ENCODE peak calls at places on chromosomes 2 and 18, in six cellular contexts. G is cardiac fibroblast, H is cardiac muscle cell, U is foreskin fibroblast, Q is fibroblast of lung, I is pancreas. K is an unnamed sample.

GRCh38 chr2:9279426-9279825 is 72.8 kb downstream of the ASAP2 start:
- DNase-seq in Q (no peak), I (no peak), H (no peak), U (no peak), G (no peak), K (no peak)

GRCh38 chr18:10164241-10165160 is 250.7 kb downstream of the VAPA start:
- DNase-seq in I (no peak), Q (no peak), H (peak), G (no peak), U (no peak), K (no peak)

GRCh38 chr18:75280427-75281280 is 70.1 kb downstream of the TSHZ1 start:
- DNase-seq in Q (no peak), U (peak), I (no peak), H (no peak), G (peak), K (no peak)

GRCh38 chr18:9872823-9873222 is 12.9 kb upstream of the TXNDC2 start:
- DNase-seq in Q (no peak), U (no peak), I (no peak), H (no peak), G (no peak), K (no peak)

GRCh38 chr2:231364961-231365810 is 30.3 kb upstream of the B3GNT7 start:
- DNase-seq in Q (peak), H (peak), U (peak), I (peak), G (peak), K (peak)

GRCh38 chr2:223944166-223944703 is 900 bp downstream of the WDFY1 start:
- DNase-seq in H (no peak), U (peak), Q (peak), G (peak), I (peak), K (no peak)

GRCh38 chr18:51028201-51028805 is 1.7 kb upstream of the SMAD4 start:
- DNase-seq in U (peak), H (peak), I (no peak), Q (peak), G (peak), K (no peak)

GRCh38 chr2:156319811-156320490 is 12.6 kb downstream of the NR4A2 start:
- DNase-seq in G (peak), I (peak), U (peak), H (peak), Q (no peak), K (peak)

GRCh38 chr2:111168528-111168929 is 47.8 kb downstream of the BCL2L11 start:
- DNase-seq in H (peak), I (no peak), U (peak), G (peak), Q (peak), K (peak)

GRCh38 chr2:99404039-99404799 is 67.0 kb downstream of the EIF5B start:
- DNase-seq in H (no peak), Q (no peak), G (no peak), U (no peak), I (no peak), K (no peak)

GRCh38 chr2:127089466-127090235 is 17.3 kb downstream of the BIN1 start:
- DNase-seq in G (no peak), H (no peak), I (no peak), U (no peak), Q (no peak), K (no peak)

GRCh38 chr2:96534701-96535181 is 1.8 kb upstream of the ARID5A start:
- DNase-seq in Q (no peak), G (no peak), I (no peak), H (no peak), U (no peak), K (no peak)

GRCh38 chr2:96535331-96535730 is 1.2 kb upstream of the ARID5A start:
- DNase-seq in G (no peak), U (no peak), Q (no peak), H (no peak), I (no peak), K (no peak)

GRCh38 chr2:96537734-96538486 is 1.4 kb downstream of the ARID5A start:
- DNase-seq in I (no peak), G (no peak), H (no peak), U (no peak), Q (no peak), K (no peak)

GRCh38 chr2:96537066-96537733 is 648 bp downstream of the ARID5A start:
- DNase-seq in U (peak), G (peak), H (peak), Q (peak), I (peak), K (peak)

GRCh38 chr2:96536445-96537065 is at the start of gene ARID5A:
- DNase-seq in Q (peak), I (peak), U (peak), H (peak), G (peak), K (peak)
- TF ChIP-seq CTCF in Q (peak), I (peak), U (peak), H (no peak), G (peak), K (peak)

GRCh38 chr2:11131166-11131920 is 23.9 kb upstream of the SLC66A3 start:
- DNase-seq in G (no peak), Q (no peak), H (no peak), U (no peak), I (no peak), K (no peak)

GRCh38 chr2:11132036-11132671 is 23.1 kb upstream of the SLC66A3 start:
- DNase-seq in H (no peak), I (no peak), U (no peak), G (no peak), Q (no peak), K (no peak)

GRCh38 chr2:11134349-11134748 is 20.9 kb upstream of the SLC66A3 start:
- DNase-seq in H (no peak), Q (no peak), U (no peak), I (no peak), G (no peak), K (no peak)

GRCh38 chr2:11133238-11133935 is 21.9 kb upstream of the SLC66A3 start:
- DNase-seq in H (peak), G (no peak), Q (no peak), I (peak), U (no peak), K (no peak)

DNA sequence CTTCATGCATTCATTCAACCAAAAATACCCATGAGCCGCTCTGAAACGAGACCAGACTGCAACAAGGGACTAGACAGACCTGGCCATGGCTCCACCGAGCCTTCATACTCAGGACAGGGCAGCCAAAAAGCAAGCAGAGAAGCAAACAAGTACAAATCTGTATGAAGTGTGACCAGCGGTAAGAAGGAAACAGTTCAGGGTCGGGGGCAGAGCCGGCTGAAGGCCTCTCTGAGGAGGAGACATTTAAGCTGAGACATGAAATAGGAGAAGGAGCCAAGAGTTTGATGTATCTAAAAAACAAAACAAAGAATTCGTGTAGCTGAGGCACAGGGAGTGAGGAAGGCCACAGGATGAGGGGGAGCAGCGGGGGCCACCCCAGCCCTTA is 21.3 kb upstream of the SLC66A3 start:
- DNase-seq in H (no peak), I (no peak), G (no peak), Q (no peak), U (no peak), K (no peak)
- H3K4me3 ChIP-seq in H (no peak), I (no peak), G (no peak), Q (no peak), U (no peak), K (no peak)

DNA sequence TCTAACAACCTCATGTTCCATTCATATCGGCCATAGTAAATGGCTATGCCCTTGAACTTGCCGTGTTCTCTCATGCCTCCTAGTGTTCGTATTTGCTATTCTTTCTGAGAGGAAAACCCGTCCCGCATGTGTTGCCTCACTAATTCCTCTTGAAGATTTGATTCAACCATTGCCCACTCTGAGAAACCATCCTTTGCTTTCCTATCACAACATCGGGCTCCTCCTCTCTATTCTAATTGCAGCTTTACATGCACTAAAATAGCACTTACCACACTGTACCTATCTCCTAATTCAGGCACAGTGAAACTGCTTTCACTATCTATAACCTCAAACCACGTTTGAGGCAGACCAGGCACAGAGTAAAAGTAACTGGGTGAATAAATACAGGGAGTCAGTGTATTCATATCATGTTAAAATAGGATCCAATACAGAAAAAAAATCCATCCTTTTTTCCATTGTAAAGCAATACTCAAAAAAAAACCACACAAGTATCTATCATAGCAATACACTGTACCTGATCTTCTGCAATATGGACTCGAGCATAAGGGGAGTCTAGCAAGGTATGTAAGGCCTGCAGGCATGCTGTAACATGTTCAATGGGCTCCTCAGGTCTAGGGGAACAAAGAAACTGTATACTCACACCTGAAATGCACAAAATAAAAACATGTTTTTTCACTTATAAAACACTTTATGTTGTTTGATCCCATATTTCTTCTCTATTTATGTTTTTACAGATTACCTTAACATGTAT is 39.0 kb upstream of the STRN start:
- DNase-seq in G (peak), I (no peak), H (peak), U (peak), Q (peak), K (peak)
- TF ChIP-seq CTCF in G (peak), I (no peak), H (peak), U (peak), Q (peak), K (peak)

GRCh38 chr2:238638100-238638981 is 209.5 kb upstream of the TWIST2 start:
- DNase-seq in H (no peak), G (no peak), Q (no peak), U (no peak), I (no peak), K (no peak)
- H3K4me3 ChIP-seq in H (no peak), G (no peak), Q (no peak), U (no peak), I (no peak), K (no peak)

DNA sequence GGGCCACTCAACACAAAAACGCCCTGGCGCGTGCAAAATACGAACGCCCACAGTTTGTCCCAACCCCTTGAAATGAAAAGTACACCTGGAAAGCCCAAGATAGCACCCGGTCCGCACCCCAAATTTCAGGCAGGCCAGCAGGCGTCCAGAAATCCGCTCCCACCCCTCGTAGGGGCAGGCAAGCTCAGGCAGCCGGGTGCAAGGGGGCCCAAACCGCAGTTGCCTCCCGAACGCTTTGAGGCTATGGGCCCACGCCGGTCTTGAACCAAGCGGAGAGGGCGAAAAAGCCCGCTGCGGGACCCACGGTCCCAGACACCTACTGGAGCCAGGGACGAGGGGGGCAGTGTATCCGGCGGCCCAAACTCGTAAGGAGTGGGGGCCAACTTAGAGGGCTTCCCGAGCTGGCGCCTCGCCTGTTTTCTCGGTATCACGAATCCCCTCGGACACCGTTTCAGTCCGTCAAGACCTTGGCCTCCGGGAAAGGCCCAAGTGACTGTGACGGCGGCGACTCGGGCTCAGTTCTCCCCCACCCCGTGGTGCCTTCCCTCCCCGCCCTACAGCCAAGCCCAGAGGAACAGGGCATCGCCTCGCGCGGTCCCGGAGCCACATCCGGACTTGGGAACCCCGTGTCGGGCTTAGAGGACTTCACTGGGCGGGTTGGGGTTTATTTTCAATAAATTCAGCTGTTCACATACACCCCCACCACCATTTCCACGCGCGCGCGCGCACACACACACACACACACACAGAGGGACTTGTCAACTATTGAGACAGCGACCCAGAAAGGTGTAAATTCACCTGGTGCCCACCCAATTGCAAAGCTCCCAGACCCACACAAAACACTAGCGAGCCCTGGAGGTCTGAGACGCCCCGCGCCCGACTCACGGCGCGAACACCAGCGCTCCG is 6.2 kb upstream of the SATB2 start:
- DNase-seq in I (peak), G (no peak), Q (no peak), U (peak), H (no peak), K (no peak)
- TF ChIP-seq CTCF in I (no peak), G (no peak), Q (no peak), U (no peak), H (no peak), K (no peak)

DNA sequence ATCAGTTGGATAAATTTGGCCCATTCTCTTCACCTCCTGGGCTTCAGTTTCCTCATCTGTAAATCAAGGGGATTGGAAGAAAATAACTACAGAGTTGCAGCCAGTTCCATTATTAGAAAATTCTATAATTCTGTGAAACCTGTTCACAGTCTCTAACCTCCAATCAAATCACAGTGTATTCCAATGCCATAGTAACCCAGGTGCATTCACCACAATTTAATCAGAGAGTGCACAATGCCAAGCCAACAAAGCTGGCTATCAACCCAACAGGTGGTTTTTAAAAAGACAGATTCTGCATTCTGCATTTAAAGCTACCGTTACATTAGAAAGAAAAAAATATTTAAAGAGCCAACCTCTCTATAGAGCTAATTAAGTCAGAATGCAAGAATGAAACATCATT is 308.6 kb downstream of the RNF144A start:
- DNase-seq in Q (no peak), H (no peak), I (no peak), G (no peak), U (no peak), K (no peak)
- H3K4me3 ChIP-seq in Q (no peak), H (no peak), I (no peak), G (no peak), U (no peak), K (no peak)

GRCh38 chr2:59786684-59787083 is 766.8 kb downstream of the BCL11A start:
- DNase-seq in Q (no peak), H (no peak), I (no peak), U (no peak), G (no peak), K (no peak)

GRCh38 chr2:59789523-59789922 is 763.9 kb downstream of the BCL11A start:
- DNase-seq in G (no peak), Q (no peak), U (no peak), I (no peak), H (no peak), K (no peak)

GRCh38 chr2:59787095-59787494 is 766.4 kb downstream of the BCL11A start:
- DNase-seq in Q (no peak), H (no peak), G (no peak), I (no peak), U (no peak), K (no peak)

GRCh38 chr2:59790186-59791142 is 763.0 kb downstream of the BCL11A start:
- DNase-seq in I (no peak), G (no peak), H (no peak), U (no peak), Q (no peak), K (no peak)
- TF ChIP-seq CTCF in I (no peak), G (no peak), H (no peak), U (no peak), Q (no peak), K (no peak)

DNA sequence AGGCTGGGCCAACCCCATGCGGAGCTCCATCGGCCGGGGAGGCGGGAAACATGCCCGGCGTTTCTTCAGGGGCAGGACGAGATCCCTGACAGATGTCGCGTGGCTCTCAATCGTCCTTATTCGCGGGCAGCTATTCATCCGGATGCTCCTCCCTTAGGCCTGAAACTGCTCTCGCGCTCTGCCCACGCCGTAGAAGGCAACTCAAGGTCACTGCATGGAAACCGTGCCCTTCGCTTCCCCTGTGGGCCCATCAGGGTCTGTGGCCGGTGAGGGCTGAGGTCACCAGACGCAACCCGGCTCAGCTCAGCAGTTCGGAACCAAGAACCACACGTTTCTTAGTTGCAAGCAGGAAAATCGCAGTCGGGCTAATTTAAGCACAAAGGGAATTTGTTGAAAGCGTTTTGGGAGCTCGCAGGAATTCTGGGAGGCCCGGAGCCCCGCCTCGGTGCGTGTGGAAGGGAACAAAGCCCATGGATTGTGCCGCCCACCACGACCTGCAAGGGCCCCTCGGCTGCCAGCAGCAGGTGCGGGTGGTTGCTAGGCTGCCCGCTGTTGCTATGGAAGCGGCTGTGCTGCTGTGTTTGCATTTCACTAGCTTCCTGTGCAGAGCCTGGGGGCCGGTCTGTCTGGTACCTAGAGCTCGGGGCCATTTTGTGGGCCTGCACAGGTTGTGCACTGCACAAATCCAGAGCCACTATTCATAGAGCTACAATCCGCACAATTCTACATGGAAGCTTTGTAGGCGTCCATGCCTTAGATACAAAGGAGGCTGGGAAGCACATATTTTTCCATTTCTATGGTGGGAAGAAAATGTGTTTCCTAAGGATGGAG is 6.1 kb upstream of the ALLC start:
- DNase-seq in H (peak), U (peak), I (no peak), Q (peak), G (peak), K (no peak)
- H3K4me3 ChIP-seq in H (no peak), U (peak), I (peak), Q (no peak), G (peak), K (no peak)

DNA sequence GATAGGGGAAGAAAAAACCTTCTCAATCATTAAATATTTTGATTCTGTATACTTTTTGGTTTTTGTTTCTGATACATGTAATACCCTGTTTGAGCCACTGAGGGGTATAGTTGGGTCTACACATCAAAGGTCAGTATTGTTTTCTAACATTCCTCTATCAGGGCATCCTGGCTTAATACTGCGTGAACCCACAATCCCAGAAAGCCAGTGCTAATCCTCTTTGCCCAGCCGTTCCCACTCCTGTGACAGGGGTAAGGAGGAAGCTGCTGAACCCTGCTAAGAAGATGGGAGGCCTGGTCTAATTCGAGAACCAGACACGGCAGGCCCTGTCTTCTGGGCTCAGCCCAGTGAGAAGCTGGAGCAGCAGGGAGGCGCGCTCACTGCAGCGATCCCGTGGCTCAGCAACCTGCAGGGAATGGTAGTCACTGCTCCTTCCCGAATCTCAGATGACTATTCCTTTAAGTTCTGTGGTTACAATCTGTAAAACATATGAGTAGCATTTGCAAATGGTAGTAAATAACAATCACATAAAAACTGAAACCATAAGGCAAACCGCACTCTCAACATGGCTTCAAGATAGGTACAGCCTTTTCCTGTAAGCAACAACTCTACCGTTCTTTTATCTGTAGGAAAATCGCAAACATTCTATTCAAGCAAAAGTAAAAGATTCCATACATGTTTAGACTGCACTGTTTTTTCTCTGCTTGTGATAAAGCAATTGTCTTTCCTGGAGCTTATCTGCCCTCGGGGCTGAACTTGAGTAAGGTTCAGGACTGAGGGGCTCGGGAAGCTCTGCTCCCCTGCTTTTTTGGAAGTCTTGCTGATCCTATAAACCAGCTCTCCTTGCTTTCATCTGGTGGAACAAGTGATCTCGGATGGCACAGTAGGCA is 87.0 kb downstream of the EPB41L3 start:
- DNase-seq in Q (peak), I (no peak), G (peak), H (peak), U (peak), K (peak)
- TF ChIP-seq CTCF in Q (peak), I (no peak), G (peak), H (peak), U (no peak), K (peak)

K was measured in fibroblast of pulmonary artery.